ENCODE peak calls at places on chromosomes 5 and 9, in nine cellular contexts. H is naive thymus-derived CD4-positive, alpha-beta T cell; O is GM20000; F is left ventricle myocardium inferior; C is NCI-H187 treated with DMSO at 0.1 percent for 48 hours; B is BE2C; J is effector memory CD8-positive, alpha-beta T cell; M is A549; U is H9. D is an unnamed sample.

GRCh38 chr9:137611623-137612609 is 6.4 kb downstream of the ARRDC1 start:
- DNase-seq in F (no peak), J (no peak), B (no peak), H (no peak), C (no peak), O (no peak), M (peak; percentile 90), U (no peak), D (peak; percentile 97)

GRCh38 chr9:18632624-18633407 is 158.9 kb downstream of the ADAMTSL1 start:
- DNase-seq in B (no peak), J (no peak), F (no peak), U (no peak), M (no peak), C (no peak), O (no peak), H (no peak), D (peak; percentile 34)

GRCh38 chr5:89728750-89729149 is 680.8 kb downstream of the CETN3 start:
- DNase-seq in B (no peak), H (no peak), F (peak; percentile 12), J (no peak), U (no peak), C (no peak), O (no peak), M (no peak), D (no peak)

GRCh38 chr9:138121438-138122050 is 244.0 kb downstream of the CACNA1B start:
- DNase-seq in O (no peak), U (no peak), F (no peak), C (no peak), H (no peak), M (no peak), B (no peak), J (no peak), D (no peak)

GRCh38 chr5:155189981-155190380 is 176.4 kb downstream of the KIF4B start:
- DNase-seq in M (no peak), O (no peak), B (no peak), H (no peak), F (no peak), J (no peak), U (no peak), C (no peak), D (peak; percentile 60)

GRCh38 chr5:138713247-138713646 is 40.0 kb upstream of the CTNNA1 start:
- DNase-seq in C (no peak), M (no peak), O (no peak), B (no peak), F (no peak), H (no peak), U (no peak), J (no peak), D (no peak)

GRCh38 chr9:28774433-28775029 is 1201.2 kb upstream of the C9orf72 start:
- DNase-seq in O (peak; percentile 3), F (no peak), J (no peak), B (no peak), M (peak; percentile 7), H (no peak), U (no peak), C (no peak), D (peak; percentile 38)

GRCh38 chr9:109912082-109912581 is 132.1 kb downstream of the PALM2AKAP2 start:
- DNase-seq in H (no peak), B (no peak), U (no peak), J (no peak), M (no peak), F (no peak), C (no peak), O (no peak), D (peak; percentile 50)

GRCh38 chr9:12464910-12465512 is 228.2 kb upstream of the TYRP1 start:
- DNase-seq in B (peak; percentile 13), F (no peak), U (no peak), M (peak; percentile 1), C (no peak), H (no peak), J (no peak), O (peak; percentile 9), D (no peak)

GRCh38 chr9:33687779-33688178 is 107.6 kb upstream of the PRSS3 start:
- DNase-seq in M (no peak), J (no peak), O (no peak), B (peak; percentile 53), F (no peak), C (no peak), U (no peak), H (no peak), D (peak; percentile 58)

GRCh38 chr9:751137-752051 is 90.1 kb upstream of the DMRT1 start:
- DNase-seq in U (no peak), O (peak; percentile 52), C (no peak), B (no peak), J (no peak), F (no peak), M (no peak), H (no peak), D (peak; percentile 70)

GRCh38 chr9:115689331-115689730 is 464.3 kb upstream of the PAPPA start:
- DNase-seq in B (no peak), J (no peak), F (no peak), M (no peak), C (no peak), O (no peak), U (no peak), H (no peak), D (no peak)